ENCODE peak calls at places on chromosome 16, in six cellular contexts. T is H1, Z is IMR-90, J is H9, O is mesenchymal stem cell, K is trophoblast cell. Q is an unnamed sample.

GRCh38 chr16:31112711-31113419 is 4.6 kb upstream of the KAT8 start:
- DNase-seq in T (no peak), Z (no peak), J (no peak), O (no peak), K (no peak), Q (no peak)

GRCh38 chr16:797686-798085 is 2.8 kb downstream of the GNG13 start:
- DNase-seq in T (no peak), Z (no peak), J (no peak), O (no peak), K (no peak), Q (no peak)

GRCh38 chr16:27452569-27453475 is 50.8 kb downstream of the IL21R start:
- DNase-seq in T (no peak), Z (no peak), J (no peak), O (no peak), K (no peak), Q (no peak)

GRCh38 chr16:27999687-28000086 is 63.8 kb downstream of the GSG1L start:
- DNase-seq in T (no peak), Z (peak; percentile 12), J (no peak), O (no peak), K (no peak), Q (no peak)

GRCh38 chr16:57482845-57483545 is 3.3 kb downstream of the DOK4 start:
- DNase-seq in T (no peak), Z (no peak), J (no peak), O (no peak), K (no peak), Q (no peak)

GRCh38 chr16:79500305-79500704 is 100.2 kb downstream of the MAF start:
- DNase-seq in T (no peak), Z (no peak), J (no peak), O (no peak), K (no peak), Q (no peak)

GRCh38 chr16:67184453-67185002 is 765 bp upstream of the MATCAP1 start:
- DNase-seq in T (no peak), Z (no peak), J (no peak), O (no peak), K (no peak), Q (no peak)

GRCh38 chr16:23186171-23186570 is 3.6 kb downstream of the SCNN1G start:
- DNase-seq in T (no peak), Z (no peak), J (peak; percentile 37), O (no peak), K (no peak), Q (no peak)

GRCh38 chr16:58636474-58636873 is 6.8 kb upstream of the CNOT1 start:
- DNase-seq in T (no peak), Z (no peak), J (no peak), O (no peak), K (no peak), Q (no peak)

GRCh38 chr16:78310990-78311561 is 211.6 kb downstream of the WWOX start:
- DNase-seq in T (no peak), Z (peak; percentile 2), J (peak; percentile 53), O (peak; percentile 89), K (no peak), Q (peak; percentile 38)

GRCh38 chr16:68339214-68339613 is 28.4 kb downstream of the PRMT7 start:
- DNase-seq in T (no peak), Z (no peak), J (no peak), O (no peak), K (no peak), Q (no peak)

GRCh38 chr16:81004646-81005353 is 1.9 kb downstream of the CMC2 start:
- DNase-seq in T (no peak), Z (peak; percentile 62), J (no peak), O (peak; percentile 80), K (peak; percentile 35), Q (peak; percentile 29)

GRCh38 chr16:31243734-31244670 is 15.8 kb upstream of the ITGAM start:
- DNase-seq in T (no peak), Z (no peak), J (no peak), O (no peak), K (no peak), Q (no peak)

GRCh38 chr16:165539-166374 is at the start of gene HBM:
- DNase-seq in T (no peak), Z (no peak), J (no peak), O (no peak), K (no peak), Q (no peak)

GRCh38 chr16:20740007-20740883 is 1.4 kb downstream of the THUMPD1 start:
- DNase-seq in T (no peak), Z (no peak), J (no peak), O (peak; percentile 5), K (no peak), Q (no peak)

GRCh38 chr16:3971706-3972105 is 91.2 kb upstream of the CREBBP start:
- DNase-seq in T (no peak), Z (peak; percentile 47), J (no peak), O (no peak), K (no peak), Q (no peak)

GRCh38 chr16:73062640-73063283 is 14.8 kb upstream of the ZFHX3 start:
- DNase-seq in T (no peak), Z (no peak), J (peak; percentile 82), O (no peak), K (no peak), Q (no peak)

GRCh38 chr16:50025544-50025931 is 513 bp downstream of the CNEP1R1 start:
- DNase-seq in T (no peak), Z (no peak), J (no peak), O (peak; percentile 35), K (no peak), Q (no peak)

GRCh38 chr16:49833055-49833454 is 22.9 kb downstream of the ZNF423 start:
- DNase-seq in T (no peak), Z (no peak), J (no peak), O (no peak), K (no peak), Q (no peak)

GRCh38 chr16:85350146-85350728 is 238.0 kb upstream of the CIBAR2 start:
- DNase-seq in T (no peak), Z (no peak), J (no peak), O (no peak), K (no peak), Q (no peak)

GRCh38 chr16:85353839-85354622 is 241.8 kb upstream of the CIBAR2 start:
- DNase-seq in T (no peak), Z (no peak), J (no peak), O (no peak), K (peak; percentile 94), Q (no peak)

GRCh38 chr16:85350973-85351372 is 238.7 kb upstream of the CIBAR2 start:
- DNase-seq in T (no peak), Z (peak; percentile 96), J (no peak), O (peak; percentile 95), K (no peak), Q (no peak)

GRCh38 chr16:85353013-85353412 is 240.7 kb upstream of the CIBAR2 start:
- DNase-seq in T (no peak), Z (no peak), J (no peak), O (no peak), K (no peak), Q (no peak)

GRCh38 chr16:85352221-85352620 is 239.9 kb upstream of the CIBAR2 start:
- DNase-seq in T (no peak), Z (no peak), J (no peak), O (no peak), K (no peak), Q (no peak)
- H4K91ac ChIP-seq in T (no peak overlapping the region), Z (no peak overlapping the region), J (no peak overlapping the region), O (peak overlapping the region; percentile 53), K (peak overlapping the region; percentile 94), Q (no peak overlapping the region)

DNA sequence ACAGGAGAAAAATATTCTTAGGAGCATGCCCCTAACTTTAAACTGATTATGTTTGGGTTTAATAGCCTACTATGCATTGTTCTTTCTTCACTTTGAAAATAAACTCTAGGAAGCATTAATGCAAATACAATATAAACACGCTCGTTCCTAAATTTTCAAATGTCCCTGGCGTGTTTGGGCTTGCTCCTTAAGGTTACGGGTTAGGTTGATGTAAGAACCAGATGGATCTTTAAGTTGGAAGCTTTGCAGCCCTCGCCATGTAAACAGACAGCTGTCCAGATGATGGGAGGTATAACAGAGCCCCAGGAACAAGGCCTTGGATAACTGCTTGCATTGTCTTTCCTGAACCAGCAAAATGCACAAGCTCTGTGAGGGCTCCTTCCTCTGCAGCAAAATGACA is 332.5 kb downstream of the FOXL1 start:
- DNase-seq in T (no peak), Z (no peak), J (no peak), O (no peak), K (no peak), Q (no peak)
- H4K91ac ChIP-seq in T (no peak overlapping the region), Z (no peak overlapping the region), J (no peak overlapping the region), O (no peak overlapping the region), K (no peak overlapping the region), Q (no peak overlapping the region)

DNA sequence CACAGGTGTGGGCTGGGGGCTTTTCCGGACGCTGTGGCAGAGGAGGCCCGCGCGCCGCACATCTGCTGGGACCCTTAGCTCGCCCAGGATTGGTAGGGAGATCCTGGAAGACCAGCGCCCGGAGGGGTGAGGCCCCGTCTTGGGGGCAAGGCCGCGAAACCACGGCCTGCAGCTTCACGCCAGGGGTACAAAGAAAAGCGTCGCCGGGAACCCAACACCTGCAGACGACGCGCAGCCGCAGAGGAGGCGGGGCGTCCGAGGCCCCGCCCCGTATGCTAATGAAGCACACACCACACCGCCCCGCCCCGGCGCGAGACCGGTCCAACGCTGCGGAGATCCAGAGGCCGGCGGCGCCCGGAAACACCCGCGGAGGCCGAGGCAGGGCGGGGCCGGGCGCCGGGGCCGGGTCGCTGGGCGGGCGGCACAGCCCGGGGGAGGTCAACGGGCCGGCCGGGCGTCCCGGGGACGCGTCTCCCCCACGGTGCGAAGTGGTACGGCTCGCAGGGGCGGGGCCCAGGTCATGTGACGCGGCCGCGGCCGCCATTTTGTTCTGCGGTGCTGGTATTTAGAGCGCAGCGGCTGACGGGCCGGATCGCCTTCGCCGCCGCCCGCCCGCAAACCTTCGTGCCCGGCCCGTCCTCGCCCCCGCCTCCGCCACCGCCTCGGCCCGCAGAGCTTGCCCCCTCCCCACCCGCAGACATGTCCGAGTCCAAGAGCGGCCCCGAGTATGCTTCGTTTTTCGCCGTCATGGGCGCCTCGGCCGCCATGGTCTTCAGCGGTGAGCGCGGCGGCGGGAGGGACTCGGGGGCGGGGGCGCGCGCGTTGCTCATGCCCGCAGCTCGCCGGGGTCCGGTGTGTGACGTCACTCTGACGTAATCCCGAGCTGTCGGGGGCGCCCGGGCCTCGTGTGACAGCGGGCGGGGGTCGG is at the start of gene ATP6V0C:
- DNase-seq in T (peak; percentile 80), Z (peak; percentile 79), J (peak; percentile 92), O (peak; percentile 87), K (peak; percentile 86), Q (peak; percentile 93)
- H4K91ac ChIP-seq in T (peak within 1 kb of the TSS; percentile 79), Z (peak within 1 kb of the TSS; percentile 28), J (no peak within 1 kb of the TSS), O (peak within 1 kb of the TSS; percentile 94), K (peak within 1 kb of the TSS; percentile 99), Q (peak within 1 kb of the TSS; percentile 75)

GRCh38 chr16:89956511-89957213 is 8.1 kb downstream of the DEF8 start:
- DNase-seq in T (no peak), Z (no peak), J (no peak), O (no peak), K (no peak), Q (no peak)
- H4K91ac ChIP-seq in T (no peak overlapping the region), Z (no peak overlapping the region), J (no peak overlapping the region), O (no peak overlapping the region), K (no peak overlapping the region), Q (no peak overlapping the region)

GRCh38 chr16:89402962-89403361 is 87.4 kb downstream of the ANKRD11 start:
- DNase-seq in T (no peak), Z (no peak), J (no peak), O (no peak), K (no peak), Q (no peak)
- H4K91ac ChIP-seq in T (no peak overlapping the region), Z (no peak overlapping the region), J (no peak overlapping the region), O (no peak overlapping the region), K (no peak overlapping the region), Q (peak overlapping the region; percentile 64)